ENCODE peak calls at places on chromosomes 13 and 19, in nine cellular contexts. B, U, E, W, S, C, Y, G and V are unnamed samples.

GRCh38 chr13:102917019-102917418 is 71.2 kb downstream of the ERCC5 start:
- DNase-seq in B (no peak), U (no peak), E (no peak), W (no peak), S (no peak), C (no peak), Y (no peak), G (no peak), V (no peak)

GRCh38 chr19:18507021-18507726 is 14.7 kb downstream of the ELL start:
- DNase-seq in B (no peak), U (peak), E (no peak), W (no peak), S (no peak), C (no peak), Y (no peak), G (peak), V (no peak)

GRCh38 chr19:53982611-53983010 is 8.8 kb upstream of the CACNG6 start:
- DNase-seq in B (peak), U (peak), E (peak), W (no peak), S (no peak), C (no peak), Y (no peak), G (peak), V (no peak)

GRCh38 chr19:42311612-42312160 is 1.4 kb upstream of the TMEM145 start:
- DNase-seq in B (no peak), U (no peak), E (no peak), W (no peak), S (no peak), C (no peak), Y (no peak), G (no peak), V (no peak)

GRCh38 chr13:34657716-34658115 is 284.4 kb upstream of the NBEA start:
- DNase-seq in B (peak), U (no peak), E (no peak), W (no peak), S (no peak), C (no peak), Y (no peak), G (no peak), V (no peak)

GRCh38 chr19:14901675-14902260 is 15.8 kb upstream of the OR7A17 start:
- DNase-seq in B (no peak), U (no peak), E (no peak), W (no peak), S (no peak), C (no peak), Y (no peak), G (no peak), V (no peak)

GRCh38 chr19:13089139-13089856 is 13.4 kb downstream of the LYL1 start:
- DNase-seq in B (no peak), U (no peak), E (no peak), W (no peak), S (no peak), C (no peak), Y (no peak), G (no peak), V (no peak)

GRCh38 chr19:49793561-49793840 is 19.6 kb downstream of the FUZ start:
- DNase-seq in B (peak), U (no peak), E (no peak), W (no peak), S (no peak), C (no peak), Y (no peak), G (no peak), V (no peak)

GRCh38 chr19:10112895-10113591 is 1.6 kb downstream of the P2RY11 start:
- DNase-seq in B (no peak), U (peak), E (peak), W (peak), S (no peak), C (no peak), Y (peak), G (peak), V (peak)

GRCh38 chr19:3520166-3521103 is 14.3 kb downstream of the FZR1 start:
- DNase-seq in B (no peak), U (no peak), E (no peak), W (no peak), S (no peak), C (no peak), Y (peak), G (no peak), V (no peak)
- TF ChIP-seq CTCF in B (no peak), U (no peak), E (no peak), W (no peak), S (no peak), C (no peak), Y (no peak), G (no peak), V (no peak)

GRCh38 chr13:39600766-39601165 is 2.2 kb downstream of the LHFPL6 start:
- DNase-seq in B (peak), U (no peak), E (no peak), W (no peak), S (no peak), C (peak), Y (no peak), G (no peak), V (no peak)
- TF ChIP-seq CTCF in B (peak), U (no peak), E (no peak), W (no peak), S (no peak), C (no peak), Y (no peak), G (no peak), V (no peak)

DNA sequence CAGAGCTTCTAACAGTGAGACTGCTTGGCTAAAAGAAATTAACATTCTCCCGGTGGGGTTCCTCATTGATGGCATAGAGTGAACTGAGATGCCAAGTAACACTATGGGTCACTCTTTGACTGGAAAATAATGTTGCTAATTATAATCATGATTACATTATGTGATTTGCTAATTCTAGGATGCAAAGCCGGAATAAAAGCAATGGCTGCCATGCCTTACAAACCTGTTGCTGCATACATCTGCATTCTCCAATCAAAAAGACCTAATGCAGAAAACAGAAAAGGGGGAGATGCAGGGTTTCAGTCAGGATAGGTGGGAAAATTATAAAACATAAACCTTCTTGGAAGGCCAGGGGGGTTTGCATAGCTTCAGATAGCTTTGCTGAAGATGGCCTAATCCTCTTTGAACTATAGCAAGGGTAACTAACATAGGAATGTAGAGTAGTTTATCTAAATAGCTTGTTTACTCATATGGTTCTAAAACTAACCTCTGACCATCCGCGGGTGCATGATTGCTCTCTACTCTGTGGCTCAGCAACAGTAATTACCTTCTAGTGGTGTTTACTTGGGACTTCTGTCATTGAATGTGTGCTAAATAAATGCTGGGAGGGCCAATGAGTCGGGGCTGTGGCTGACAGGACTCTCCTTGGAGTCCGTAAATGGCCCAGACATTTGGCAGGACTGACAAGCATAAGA is 1462.1 kb downstream of the UQCRFS1 start:
- DNase-seq in B (no peak), U (no peak), E (no peak), W (no peak), S (no peak), C (no peak), Y (no peak), G (peak), V (no peak)
- TF ChIP-seq CTCF in B (no peak), U (no peak), E (no peak), W (no peak), S (no peak), C (no peak), Y (no peak), G (no peak), V (no peak)

GRCh38 chr19:45446295-45446694 is 21.5 kb upstream of the FOSB start:
- DNase-seq in B (no peak), U (no peak), E (peak), W (no peak), S (no peak), C (no peak), Y (no peak), G (no peak), V (no peak)
- TF ChIP-seq CTCF in B (peak), U (peak), E (peak), W (peak), S (peak), C (no peak), Y (peak), G (no peak), V (peak)

GRCh38 chr13:27354379-27354778 is 70.0 kb upstream of the GTF3A start:
- DNase-seq in B (peak), U (no peak), E (no peak), W (no peak), S (no peak), C (no peak), Y (no peak), G (no peak), V (no peak)
- TF ChIP-seq CTCF in B (peak), U (no peak), E (no peak), W (no peak), S (no peak), C (no peak), Y (peak), G (no peak), V (no peak)

GRCh38 chr13:69566104-69566716 is 541.4 kb upstream of the ATXN8OS start:
- DNase-seq in B (no peak), U (no peak), E (no peak), W (no peak), S (no peak), C (no peak), Y (no peak), G (no peak), V (no peak)

GRCh38 chr13:69567514-69567913 is 540.1 kb upstream of the ATXN8OS start:
- DNase-seq in B (no peak), U (no peak), E (no peak), W (no peak), S (no peak), C (no peak), Y (no peak), G (no peak), V (no peak)

GRCh38 chr13:69565334-69565733 is 542.3 kb upstream of the ATXN8OS start:
- DNase-seq in B (no peak), U (peak), E (peak), W (no peak), S (peak), C (no peak), Y (no peak), G (no peak), V (no peak)
- TF ChIP-seq CTCF in B (no peak), U (no peak), E (no peak), W (no peak), S (peak), C (no peak), Y (no peak), G (no peak), V (no peak)

GRCh38 chr19:29396925-29397324 is 128.9 kb upstream of the VSTM2B start:
- DNase-seq in B (no peak), U (no peak), E (no peak), W (no peak), S (no peak), C (no peak), Y (no peak), G (no peak), V (no peak)

GRCh38 chr19:29390742-29391141 is 135.1 kb upstream of the VSTM2B start:
- DNase-seq in B (no peak), U (no peak), E (no peak), W (no peak), S (no peak), C (no peak), Y (no peak), G (no peak), V (no peak)

GRCh38 chr19:29395712-29396414 is 129.9 kb upstream of the VSTM2B start:
- DNase-seq in B (no peak), U (no peak), E (no peak), W (no peak), S (no peak), C (no peak), Y (no peak), G (no peak), V (no peak)

GRCh38 chr19:29397748-29398147 is 128.0 kb upstream of the VSTM2B start:
- DNase-seq in B (no peak), U (no peak), E (no peak), W (no peak), S (no peak), C (no peak), Y (no peak), G (no peak), V (no peak)

DNA sequence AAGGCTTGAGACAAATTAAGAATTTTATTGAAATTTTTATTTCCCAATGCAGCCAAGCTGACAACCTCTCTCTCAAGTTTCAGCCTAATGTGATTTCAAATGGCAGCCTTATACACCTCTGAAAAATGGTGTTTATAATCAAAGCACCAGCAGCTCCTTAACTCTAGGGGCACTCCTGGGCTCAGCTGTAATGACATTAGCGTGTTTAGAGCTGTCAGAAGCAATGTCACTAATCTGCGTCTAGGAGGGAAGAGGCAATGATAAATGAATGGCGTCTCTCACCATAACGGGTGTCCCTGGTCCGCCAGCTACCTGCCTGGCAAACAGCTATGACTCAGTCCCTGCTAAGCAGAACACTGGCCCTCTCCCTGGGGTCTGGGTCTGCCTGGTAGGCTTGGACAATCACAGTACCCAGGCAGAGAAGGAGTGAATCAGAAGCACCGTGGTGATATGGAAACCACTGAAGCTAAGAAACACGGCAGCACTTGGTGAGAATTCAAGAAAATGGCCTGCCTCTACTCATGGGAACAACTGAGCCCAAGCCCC is 131.8 kb upstream of the VSTM2B start:
- DNase-seq in B (no peak), U (no peak), E (no peak), W (no peak), S (no peak), C (no peak), Y (no peak), G (no peak), V (no peak)
- TF ChIP-seq CTCF in B (no peak), U (no peak), E (no peak), W (no peak), S (no peak), C (no peak), Y (no peak), G (no peak), V (no peak)

GRCh38 chr13:112711528-112712265 is 21.9 kb downstream of the ATP11A start:
- DNase-seq in B (peak), U (peak), E (peak), W (peak), S (peak), C (peak), Y (peak), G (peak), V (no peak)
- TF ChIP-seq CTCF in B (peak), U (no peak), E (no peak), W (no peak), S (no peak), C (no peak), Y (peak), G (no peak), V (no peak)

GRCh38 chr19:5131031-5131865 is 162.3 kb downstream of the KDM4B start:
- DNase-seq in B (no peak), U (peak), E (no peak), W (no peak), S (no peak), C (no peak), Y (no peak), G (no peak), V (no peak)
- TF ChIP-seq CTCF in B (no peak), U (no peak), E (no peak), W (no peak), S (no peak), C (no peak), Y (no peak), G (no peak), V (no peak)